ENCODE peak calls at places on chromosomes 3 and 15, in six cellular contexts. Y is activated CD8-positive, alpha-beta T cell treated with anti-CD3 and anti-CD28 coated beads, Interleukin-2, amount 10 ng/mL, durations not matched to agents 7 days and 5 days; P is non-pigmented ciliary epithelial cell; V is posterior cingulate gyrus; X is Daoy; H is amniotic stem cell. L is an unnamed sample.

GRCh38 chr3:54641226-54642014 is 286.4 kb downstream of the LRTM1 start:
- DNase-seq in Y (no peak), P (no peak), V (no peak), X (no peak), H (no peak), L (no peak)

GRCh38 chr3:111595239-111595638 is at the start of gene ZBED2:
- DNase-seq in Y (no peak), P (no peak), V (no peak), X (no peak), H (no peak), L (no peak)

GRCh38 chr3:186536883-186537553 is 7.2 kb downstream of the CRYGS start:
- DNase-seq in Y (no peak), P (no peak), V (no peak), X (no peak), H (no peak), L (no peak)

GRCh38 chr3:172179680-172180399 is 140.5 kb downstream of the FNDC3B start:
- DNase-seq in Y (no peak), P (no peak), V (no peak), X (no peak), H (no peak), L (no peak)

GRCh38 chr3:154314152-154314551 is 10.1 kb downstream of the DHX36 start:
- DNase-seq in Y (no peak), P (no peak), V (no peak), X (no peak), H (no peak), L (no peak)

GRCh38 chr15:24617646-24618045 is 57.9 kb upstream of the NPAP1 start:
- DNase-seq in Y (no peak), P (no peak), V (no peak), X (no peak), H (no peak), L (no peak)

GRCh38 chr3:193572426-193572908 is 17.8 kb upstream of the ATP13A4 start:
- DNase-seq in Y (peak), P (no peak), V (peak), X (peak), H (peak), L (peak)

GRCh38 chr3:171822707-171823106 is 12.4 kb upstream of the PLD1 start:
- DNase-seq in Y (no peak), P (no peak), V (no peak), X (no peak), H (no peak), L (no peak)

GRCh38 chr15:44300567-44300966 is 12.0 kb downstream of the GOLM2 start:
- DNase-seq in Y (no peak), P (no peak), V (no peak), X (no peak), H (no peak), L (no peak)

L was measured in NCI-H1417.